ENCODE peak calls at places on chromosome 12, in four cellular contexts. Z, T, D and B are unnamed samples.

GRCh38 chr12:96108321-96108720 is 72.9 kb upstream of the LTA4H start:
- DNase-seq in T (no peak), D (peak), Z (no peak), B (no peak)

GRCh38 chr12:93518725-93519124 is 51.4 kb downstream of the MRPL42 start:
- DNase-seq in Z (no peak), T (peak), D (no peak), B (peak)

GRCh38 chr12:117603316-117604113 is 242.1 kb upstream of the NOS1 start:
- DNase-seq in Z (no peak), T (no peak), D (no peak), B (no peak)

GRCh38 chr12:109539508-109539907 is 33.8 kb downstream of the MMAB start:
- DNase-seq in D (no peak), T (peak), Z (no peak), B (no peak)

GRCh38 chr12:92290881-92291280 is 145.2 kb upstream of the BTG1 start:
- DNase-seq in D (no peak), Z (peak), T (no peak), B (no peak)

GRCh38 chr12:52168019-52168717 is 23.6 kb downstream of the KRT80 start:
- DNase-seq in D (no peak), Z (peak), T (peak), B (no peak)

GRCh38 chr12:77324763-77325468 is 259.5 kb upstream of the E2F7 start:
- DNase-seq in T (peak), Z (peak), D (peak), B (peak)

GRCh38 chr12:121159467-121160307 is 27.0 kb downstream of the P2RX7 start:
- DNase-seq in Z (no peak), D (no peak), T (no peak), B (no peak)

GRCh38 chr12:77166711-77167110 is 101.3 kb upstream of the E2F7 start:
- DNase-seq in T (no peak), Z (no peak), D (no peak), B (no peak)

GRCh38 chr12:89316705-89317139 is 35.6 kb downstream of the DUSP6 start:
- DNase-seq in D (no peak), Z (no peak), T (no peak), B (no peak)

GRCh38 chr12:70948976-70949336 is 28.4 kb upstream of the PTPRR start:
- DNase-seq in D (no peak), Z (no peak), T (no peak), B (no peak)

GRCh38 chr12:58491296-58491695 is 429.0 kb downstream of the LRIG3 start:
- DNase-seq in D (no peak), T (no peak), Z (peak), B (no peak)

GRCh38 chr12:6944381-6945186 is 762 bp downstream of the C12orf57 start:
- DNase-seq in T (peak), Z (no peak), D (peak), B (peak)